ENCODE peak calls at places on chromosomes 2 and 18, in nine cellular contexts. One of them, this sample, is unnamed.

GRCh38 chr2:21372654-21373053 is 248.9 kb downstream of the TDRD15 start:
- DNase-seq in T-helper 17 cell: no peak
- DNase-seq in SW480: peak; percentile 30
- DNase-seq in astrocyte of the spinal cord: no peak
- DNase-seq in frontal cortex: no peak
- DNase-seq in fibroblast of pulmonary artery: no peak
- DNase-seq in foreskin fibroblast: no peak
- DNase-seq in activated CD8-positive, alpha-beta memory T cell treated with anti-CD3 and anti-CD28 coated beads for 24 hours: no peak
- DNase-seq in hippocampal formation: peak; percentile 8
- DNase-seq in this sample: no peak

GRCh38 chr2:24015562-24016375 is 5.9 kb downstream of the MFSD2B start:
- DNase-seq in T-helper 17 cell: no peak
- DNase-seq in SW480: peak; percentile 71
- DNase-seq in astrocyte of the spinal cord: peak; percentile 64
- DNase-seq in frontal cortex: no peak
- DNase-seq in fibroblast of pulmonary artery: peak; percentile 90
- DNase-seq in foreskin fibroblast: peak; percentile 85
- DNase-seq in activated CD8-positive, alpha-beta memory T cell treated with anti-CD3 and anti-CD28 coated beads for 24 hours: no peak
- DNase-seq in hippocampal formation: no peak
- DNase-seq in this sample: peak; percentile 23

GRCh38 chr18:25563346-25563745 is 211.4 kb upstream of the ZNF521 start:
- DNase-seq in T-helper 17 cell: no peak
- DNase-seq in SW480: no peak
- DNase-seq in astrocyte of the spinal cord: no peak
- DNase-seq in frontal cortex: no peak
- DNase-seq in fibroblast of pulmonary artery: no peak
- DNase-seq in foreskin fibroblast: no peak
- DNase-seq in activated CD8-positive, alpha-beta memory T cell treated with anti-CD3 and anti-CD28 coated beads for 24 hours: no peak
- DNase-seq in hippocampal formation: no peak
- DNase-seq in this sample: no peak

GRCh38 chr2:206693399-206694137 is 24.6 kb downstream of the DYTN start:
- DNase-seq in T-helper 17 cell: peak; percentile 28
- DNase-seq in SW480: peak; percentile 57
- DNase-seq in astrocyte of the spinal cord: peak; percentile 66
- DNase-seq in frontal cortex: peak; percentile 40
- DNase-seq in fibroblast of pulmonary artery: peak; percentile 81
- DNase-seq in foreskin fibroblast: peak; percentile 76
- DNase-seq in activated CD8-positive, alpha-beta memory T cell treated with anti-CD3 and anti-CD28 coated beads for 24 hours: peak; percentile 58
- DNase-seq in hippocampal formation: no peak
- DNase-seq in this sample: peak; percentile 33

GRCh38 chr2:103805746-103806145 is 1043.9 kb downstream of the TMEM182 start:
- DNase-seq in T-helper 17 cell: no peak
- DNase-seq in SW480: no peak
- DNase-seq in astrocyte of the spinal cord: no peak
- DNase-seq in frontal cortex: no peak
- DNase-seq in fibroblast of pulmonary artery: no peak
- DNase-seq in foreskin fibroblast: no peak
- DNase-seq in activated CD8-positive, alpha-beta memory T cell treated with anti-CD3 and anti-CD28 coated beads for 24 hours: no peak
- DNase-seq in hippocampal formation: no peak
- DNase-seq in this sample: no peak

GRCh38 chr2:195613922-195614321 is 43.1 kb upstream of the SLC39A10 start:
- DNase-seq in T-helper 17 cell: no peak
- DNase-seq in SW480: peak; percentile 53
- DNase-seq in astrocyte of the spinal cord: peak; percentile 89
- DNase-seq in frontal cortex: no peak
- DNase-seq in fibroblast of pulmonary artery: peak; percentile 77
- DNase-seq in foreskin fibroblast: peak; percentile 80
- DNase-seq in activated CD8-positive, alpha-beta memory T cell treated with anti-CD3 and anti-CD28 coated beads for 24 hours: no peak
- DNase-seq in hippocampal formation: no peak
- DNase-seq in this sample: peak; percentile 54

GRCh38 chr2:160388464-160389263 is 104.9 kb downstream of the RBMS1 start:
- DNase-seq in T-helper 17 cell: no peak
- DNase-seq in SW480: no peak
- DNase-seq in astrocyte of the spinal cord: no peak
- DNase-seq in frontal cortex: no peak
- DNase-seq in fibroblast of pulmonary artery: no peak
- DNase-seq in foreskin fibroblast: peak; percentile 46
- DNase-seq in activated CD8-positive, alpha-beta memory T cell treated with anti-CD3 and anti-CD28 coated beads for 24 hours: no peak
- DNase-seq in hippocampal formation: peak; percentile 25
- DNase-seq in this sample: no peak

GRCh38 chr2:16312771-16313170 is 352.9 kb downstream of the CYRIA start:
- DNase-seq in T-helper 17 cell: no peak
- DNase-seq in SW480: no peak
- DNase-seq in astrocyte of the spinal cord: no peak
- DNase-seq in frontal cortex: no peak
- DNase-seq in fibroblast of pulmonary artery: no peak
- DNase-seq in foreskin fibroblast: no peak
- DNase-seq in activated CD8-positive, alpha-beta memory T cell treated with anti-CD3 and anti-CD28 coated beads for 24 hours: no peak
- DNase-seq in hippocampal formation: no peak
- DNase-seq in this sample: no peak

GRCh38 chr18:43139288-43139946 is 23.9 kb upstream of the RIT2 start:
- DNase-seq in T-helper 17 cell: no peak
- DNase-seq in SW480: no peak
- DNase-seq in astrocyte of the spinal cord: no peak
- DNase-seq in frontal cortex: no peak
- DNase-seq in fibroblast of pulmonary artery: no peak
- DNase-seq in foreskin fibroblast: no peak
- DNase-seq in activated CD8-positive, alpha-beta memory T cell treated with anti-CD3 and anti-CD28 coated beads for 24 hours: no peak
- DNase-seq in hippocampal formation: no peak
- DNase-seq in this sample: no peak

GRCh38 chr2:215613265-215613664 is 177.4 kb upstream of the FN1 start:
- DNase-seq in T-helper 17 cell: no peak
- DNase-seq in SW480: no peak
- DNase-seq in astrocyte of the spinal cord: no peak
- DNase-seq in frontal cortex: no peak
- DNase-seq in fibroblast of pulmonary artery: no peak
- DNase-seq in foreskin fibroblast: peak; percentile 40
- DNase-seq in activated CD8-positive, alpha-beta memory T cell treated with anti-CD3 and anti-CD28 coated beads for 24 hours: no peak
- DNase-seq in hippocampal formation: no peak
- DNase-seq in this sample: no peak

GRCh38 chr2:100178085-100178788 is 35.8 kb upstream of the AFF3 start:
- DNase-seq in T-helper 17 cell: peak; percentile 34
- DNase-seq in SW480: peak; percentile 84
- DNase-seq in astrocyte of the spinal cord: peak; percentile 51
- DNase-seq in frontal cortex: no peak
- DNase-seq in fibroblast of pulmonary artery: peak; percentile 38
- DNase-seq in foreskin fibroblast: peak; percentile 9
- DNase-seq in activated CD8-positive, alpha-beta memory T cell treated with anti-CD3 and anti-CD28 coated beads for 24 hours: no peak
- DNase-seq in hippocampal formation: no peak
- DNase-seq in this sample: no peak

GRCh38 chr2:111032721-111033532 is 87.8 kb upstream of the BCL2L11 start:
- DNase-seq in T-helper 17 cell: no peak
- DNase-seq in SW480: peak; percentile 96
- DNase-seq in astrocyte of the spinal cord: no peak
- DNase-seq in frontal cortex: no peak
- DNase-seq in fibroblast of pulmonary artery: peak; percentile 8
- DNase-seq in foreskin fibroblast: peak; percentile 6
- DNase-seq in activated CD8-positive, alpha-beta memory T cell treated with anti-CD3 and anti-CD28 coated beads for 24 hours: peak; percentile 56
- DNase-seq in hippocampal formation: no peak
- DNase-seq in this sample: no peak

GRCh38 chr18:76805221-76805620 is 17.1 kb upstream of the ZNF236 start:
- DNase-seq in T-helper 17 cell: no peak
- DNase-seq in SW480: no peak
- DNase-seq in astrocyte of the spinal cord: peak; percentile 39
- DNase-seq in frontal cortex: no peak
- DNase-seq in fibroblast of pulmonary artery: peak; percentile 37
- DNase-seq in foreskin fibroblast: peak; percentile 41
- DNase-seq in activated CD8-positive, alpha-beta memory T cell treated with anti-CD3 and anti-CD28 coated beads for 24 hours: no peak
- DNase-seq in hippocampal formation: no peak
- DNase-seq in this sample: no peak

GRCh38 chr2:16223071-16223470 is 282.7 kb downstream of the MYCN start:
- DNase-seq in T-helper 17 cell: no peak
- DNase-seq in SW480: no peak
- DNase-seq in astrocyte of the spinal cord: no peak
- DNase-seq in frontal cortex: no peak
- DNase-seq in fibroblast of pulmonary artery: no peak
- DNase-seq in foreskin fibroblast: no peak
- DNase-seq in activated CD8-positive, alpha-beta memory T cell treated with anti-CD3 and anti-CD28 coated beads for 24 hours: no peak
- DNase-seq in hippocampal formation: no peak
- DNase-seq in this sample: no peak

GRCh38 chr2:132754867-132755472 is 85.0 kb upstream of the LYPD1 start:
- DNase-seq in T-helper 17 cell: no peak
- DNase-seq in SW480: no peak
- DNase-seq in astrocyte of the spinal cord: no peak
- DNase-seq in frontal cortex: no peak
- DNase-seq in fibroblast of pulmonary artery: no peak
- DNase-seq in foreskin fibroblast: no peak
- DNase-seq in activated CD8-positive, alpha-beta memory T cell treated with anti-CD3 and anti-CD28 coated beads for 24 hours: no peak
- DNase-seq in hippocampal formation: no peak
- DNase-seq in this sample: no peak

GRCh38 chr18:7830468-7830867 is 263.4 kb downstream of the PTPRM start:
- DNase-seq in T-helper 17 cell: no peak
- DNase-seq in SW480: peak; percentile 79
- DNase-seq in astrocyte of the spinal cord: no peak
- DNase-seq in frontal cortex: no peak
- DNase-seq in fibroblast of pulmonary artery: peak; percentile 29
- DNase-seq in foreskin fibroblast: no peak
- DNase-seq in activated CD8-positive, alpha-beta memory T cell treated with anti-CD3 and anti-CD28 coated beads for 24 hours: no peak
- DNase-seq in hippocampal formation: no peak
- DNase-seq in this sample: no peak

GRCh38 chr2:118232391-118233255 is 144.4 kb downstream of the INSIG2 start:
- DNase-seq in T-helper 17 cell: no peak
- DNase-seq in SW480: peak; percentile 80
- DNase-seq in astrocyte of the spinal cord: no peak
- DNase-seq in frontal cortex: no peak
- DNase-seq in fibroblast of pulmonary artery: no peak
- DNase-seq in foreskin fibroblast: no peak
- DNase-seq in activated CD8-positive, alpha-beta memory T cell treated with anti-CD3 and anti-CD28 coated beads for 24 hours: no peak
- DNase-seq in hippocampal formation: no peak
- DNase-seq in this sample: no peak

GRCh38 chr2:235728401-235729181 is 234.7 kb downstream of the AGAP1 start:
- DNase-seq in T-helper 17 cell: no peak
- DNase-seq in SW480: no peak
- DNase-seq in astrocyte of the spinal cord: no peak
- DNase-seq in frontal cortex: no peak
- DNase-seq in fibroblast of pulmonary artery: no peak
- DNase-seq in foreskin fibroblast: no peak
- DNase-seq in activated CD8-positive, alpha-beta memory T cell treated with anti-CD3 and anti-CD28 coated beads for 24 hours: no peak
- DNase-seq in hippocampal formation: peak; percentile 31
- DNase-seq in this sample: no peak

GRCh38 chr2:109212836-109213563 is 84.0 kb downstream of the SH3RF3 start:
- DNase-seq in T-helper 17 cell: no peak
- DNase-seq in SW480: no peak
- DNase-seq in astrocyte of the spinal cord: no peak
- DNase-seq in frontal cortex: no peak
- DNase-seq in fibroblast of pulmonary artery: no peak
- DNase-seq in foreskin fibroblast: no peak
- DNase-seq in activated CD8-positive, alpha-beta memory T cell treated with anti-CD3 and anti-CD28 coated beads for 24 hours: no peak
- DNase-seq in hippocampal formation: no peak
- DNase-seq in this sample: no peak

GRCh38 chr2:185188656-185189055 is 549.9 kb upstream of the FSIP2 start:
- DNase-seq in T-helper 17 cell: no peak
- DNase-seq in SW480: no peak
- DNase-seq in astrocyte of the spinal cord: no peak
- DNase-seq in frontal cortex: no peak
- DNase-seq in fibroblast of pulmonary artery: no peak
- DNase-seq in foreskin fibroblast: no peak
- DNase-seq in activated CD8-positive, alpha-beta memory T cell treated with anti-CD3 and anti-CD28 coated beads for 24 hours: no peak
- DNase-seq in hippocampal formation: no peak
- DNase-seq in this sample: no peak

GRCh38 chr2:23622466-23622865 is 237.5 kb downstream of the KLHL29 start:
- DNase-seq in T-helper 17 cell: no peak
- DNase-seq in SW480: no peak
- DNase-seq in astrocyte of the spinal cord: no peak
- DNase-seq in frontal cortex: no peak
- DNase-seq in fibroblast of pulmonary artery: no peak
- DNase-seq in foreskin fibroblast: no peak
- DNase-seq in activated CD8-positive, alpha-beta memory T cell treated with anti-CD3 and anti-CD28 coated beads for 24 hours: no peak
- DNase-seq in hippocampal formation: no peak
- DNase-seq in this sample: no peak

GRCh38 chr2:64792995-64793639 is 139.4 kb upstream of the SERTAD2 start:
- DNase-seq in T-helper 17 cell: no peak
- DNase-seq in SW480: no peak
- DNase-seq in astrocyte of the spinal cord: peak; percentile 36
- DNase-seq in frontal cortex: no peak
- DNase-seq in fibroblast of pulmonary artery: peak; percentile 45
- DNase-seq in foreskin fibroblast: peak; percentile 43
- DNase-seq in activated CD8-positive, alpha-beta memory T cell treated with anti-CD3 and anti-CD28 coated beads for 24 hours: no peak
- DNase-seq in hippocampal formation: no peak
- DNase-seq in this sample: no peak

GRCh38 chr2:236143811-236144210 is 24.4 kb downstream of the GBX2 start:
- DNase-seq in T-helper 17 cell: no peak
- DNase-seq in SW480: no peak
- DNase-seq in astrocyte of the spinal cord: no peak
- DNase-seq in frontal cortex: no peak
- DNase-seq in fibroblast of pulmonary artery: no peak
- DNase-seq in foreskin fibroblast: no peak
- DNase-seq in activated CD8-positive, alpha-beta memory T cell treated with anti-CD3 and anti-CD28 coated beads for 24 hours: no peak
- DNase-seq in hippocampal formation: no peak
- DNase-seq in this sample: no peak

GRCh38 chr2:55153564-55154315 is 78.4 kb downstream of the CLHC1 start:
- DNase-seq in T-helper 17 cell: no peak
- DNase-seq in SW480: no peak
- DNase-seq in astrocyte of the spinal cord: no peak
- DNase-seq in frontal cortex: no peak
- DNase-seq in fibroblast of pulmonary artery: no peak
- DNase-seq in foreskin fibroblast: no peak
- DNase-seq in activated CD8-positive, alpha-beta memory T cell treated with anti-CD3 and anti-CD28 coated beads for 24 hours: no peak
- DNase-seq in hippocampal formation: no peak
- DNase-seq in this sample: no peak

GRCh38 chr2:60880633-60880987 is 764 bp upstream of the REL start:
- DNase-seq in T-helper 17 cell: no peak
- DNase-seq in SW480: no peak
- DNase-seq in astrocyte of the spinal cord: no peak
- DNase-seq in frontal cortex: peak; percentile 16
- DNase-seq in fibroblast of pulmonary artery: no peak
- DNase-seq in foreskin fibroblast: peak; percentile 53
- DNase-seq in activated CD8-positive, alpha-beta memory T cell treated with anti-CD3 and anti-CD28 coated beads for 24 hours: no peak
- DNase-seq in hippocampal formation: no peak
- DNase-seq in this sample: no peak

GRCh38 chr2:203811491-203812221 is 55.9 kb upstream of the CTLA4 start:
- DNase-seq in T-helper 17 cell: peak; percentile 18
- DNase-seq in SW480: peak; percentile 96
- DNase-seq in astrocyte of the spinal cord: peak; percentile 93
- DNase-seq in frontal cortex: no peak
- DNase-seq in fibroblast of pulmonary artery: peak; percentile 87
- DNase-seq in foreskin fibroblast: peak; percentile 95
- DNase-seq in activated CD8-positive, alpha-beta memory T cell treated with anti-CD3 and anti-CD28 coated beads for 24 hours: peak; percentile 82
- DNase-seq in hippocampal formation: no peak
- DNase-seq in this sample: peak; percentile 73

GRCh38 chr2:4358855-4359254 is 655.5 kb downstream of the DCDC2C start:
- DNase-seq in T-helper 17 cell: no peak
- DNase-seq in SW480: no peak
- DNase-seq in astrocyte of the spinal cord: no peak
- DNase-seq in frontal cortex: no peak
- DNase-seq in fibroblast of pulmonary artery: no peak
- DNase-seq in foreskin fibroblast: no peak
- DNase-seq in activated CD8-positive, alpha-beta memory T cell treated with anti-CD3 and anti-CD28 coated beads for 24 hours: no peak
- DNase-seq in hippocampal formation: no peak
- DNase-seq in this sample: no peak

GRCh38 chr18:53911200-53911599 is 313.3 kb downstream of the MBD2 start:
- DNase-seq in T-helper 17 cell: no peak
- DNase-seq in SW480: no peak
- DNase-seq in astrocyte of the spinal cord: no peak
- DNase-seq in frontal cortex: no peak
- DNase-seq in fibroblast of pulmonary artery: no peak
- DNase-seq in foreskin fibroblast: no peak
- DNase-seq in activated CD8-positive, alpha-beta memory T cell treated with anti-CD3 and anti-CD28 coated beads for 24 hours: no peak
- DNase-seq in hippocampal formation: no peak
- DNase-seq in this sample: no peak

GRCh38 chr2:152716805-152717241 is 438 bp downstream of the PRPF40A start:
- DNase-seq in T-helper 17 cell: peak; percentile 9
- DNase-seq in SW480: peak; percentile 11
- DNase-seq in astrocyte of the spinal cord: no peak
- DNase-seq in frontal cortex: no peak
- DNase-seq in fibroblast of pulmonary artery: no peak
- DNase-seq in foreskin fibroblast: peak; percentile 32
- DNase-seq in activated CD8-positive, alpha-beta memory T cell treated with anti-CD3 and anti-CD28 coated beads for 24 hours: no peak
- DNase-seq in hippocampal formation: no peak
- DNase-seq in this sample: no peak

GRCh38 chr2:196287977-196288538 is 116.7 kb upstream of the STK17B start:
- DNase-seq in T-helper 17 cell: no peak
- DNase-seq in SW480: no peak
- DNase-seq in astrocyte of the spinal cord: no peak
- DNase-seq in frontal cortex: no peak
- DNase-seq in fibroblast of pulmonary artery: no peak
- DNase-seq in foreskin fibroblast: no peak
- DNase-seq in activated CD8-positive, alpha-beta memory T cell treated with anti-CD3 and anti-CD28 coated beads for 24 hours: no peak
- DNase-seq in hippocampal formation: no peak
- DNase-seq in this sample: no peak

GRCh38 chr18:31555971-31556747 is 35.5 kb upstream of the TTR start:
- DNase-seq in T-helper 17 cell: no peak
- DNase-seq in SW480: peak; percentile 51
- DNase-seq in astrocyte of the spinal cord: peak; percentile 80
- DNase-seq in frontal cortex: peak; percentile 49
- DNase-seq in fibroblast of pulmonary artery: peak; percentile 86
- DNase-seq in foreskin fibroblast: peak; percentile 77
- DNase-seq in activated CD8-positive, alpha-beta memory T cell treated with anti-CD3 and anti-CD28 coated beads for 24 hours: no peak
- DNase-seq in hippocampal formation: peak; percentile 26
- DNase-seq in this sample: peak; percentile 25

This sample was measured in AG09309.